ENCODE peak calls at places on chromosomes 5 and 9, in nine cellular contexts. P is HepG2, B is right lobe of liver, T is GM12878, I is HCT116, E is IMR-90, R is A549, Z is body of pancreas, X is heart left ventricle. D is an unnamed sample.
A peak's percentile ranks its signal among the peaks of the same experiment; 100 is the strongest.

GRCh38 chr5:9104576-9105339 is 441.1 kb downstream of the SEMA5A start:
- ATAC-seq in P (no peak), B (no peak), T (no peak), I (no peak), E (peak; percentile 49), R (no peak), Z (no peak), X (no peak), D (peak; percentile 25)

GRCh38 chr5:109253262-109253661 is 156.5 kb downstream of the PJA2 start:
- ATAC-seq in P (no peak), B (no peak), T (no peak), I (no peak), E (no peak), R (no peak), Z (no peak), X (no peak), D (no peak)

GRCh38 chr5:29169851-29170250 is 2023.6 kb upstream of the CDH6 start:
- ATAC-seq in P (no peak), B (no peak), T (no peak), I (no peak), E (no peak), R (no peak), Z (no peak), X (no peak), D (no peak)

GRCh38 chr5:147382776-147383175 is 127.1 kb downstream of the DPYSL3 start:
- ATAC-seq in P (no peak), B (no peak), T (peak; percentile 43), I (peak; percentile 65), E (peak; percentile 48), R (no peak), Z (no peak), X (peak; percentile 41), D (no peak)

GRCh38 chr9:128419061-128419925 is 1.4 kb upstream of the CERCAM start:
- ATAC-seq in P (peak; percentile 9), B (no peak), T (no peak), I (no peak), E (no peak), R (no peak), Z (no peak), X (no peak), D (no peak)

GRCh38 chr5:64923151-64923685 is 154.5 kb downstream of the CWC27 start:
- ATAC-seq in P (no peak), B (no peak), T (no peak), I (no peak), E (peak; percentile 95), R (no peak), Z (no peak), X (no peak), D (no peak)

GRCh38 chr9:3906437-3907213 is 380.8 kb upstream of the RFX3 start:
- ATAC-seq in P (no peak), B (peak; percentile 12), T (peak; percentile 47), I (peak; percentile 94), E (peak; percentile 99), R (peak; percentile 77), Z (peak; percentile 40), X (peak; percentile 84), D (no peak)

GRCh38 chr9:79686381-79687130 is 114.8 kb downstream of the TLE4 start:
- ATAC-seq in P (no peak), B (no peak), T (no peak), I (no peak), E (peak; percentile 46), R (no peak), Z (no peak), X (peak; percentile 60), D (no peak)

GRCh38 chr9:107323836-107324235 is 40.8 kb downstream of the RAD23B start:
- ATAC-seq in P (no peak), B (no peak), T (no peak), I (no peak), E (no peak), R (no peak), Z (no peak), X (no peak), D (no peak)

GRCh38 chr9:20624201-20625002 is 2.1 kb upstream of the MLLT3 start:
- ATAC-seq in P (peak; percentile 25), B (peak; percentile 49), T (peak; percentile 17), I (peak; percentile 44), E (peak; percentile 7), R (peak; percentile 50), Z (peak; percentile 18), X (peak; percentile 23), D (no peak)

GRCh38 chr9:97479496-97480159 is 21.8 kb upstream of the TMOD1 start:
- ATAC-seq in P (no peak), B (no peak), T (no peak), I (no peak), E (no peak), R (no peak), Z (no peak), X (no peak), D (no peak)

GRCh38 chr9:125634040-125634717 is 72.8 kb downstream of the MAPKAP1 start:
- ATAC-seq in P (no peak), B (no peak), T (peak; percentile 5), I (no peak), E (no peak), R (no peak), Z (no peak), X (no peak), D (no peak)

GRCh38 chr9:2043243-2043642 is 28.1 kb downstream of the SMARCA2 start:
- ATAC-seq in P (no peak), B (no peak), T (peak; percentile 77), I (no peak), E (no peak), R (no peak), Z (no peak), X (no peak), D (no peak)

GRCh38 chr9:121564861-121565260 is 65.2 kb upstream of the GGTA1 start:
- ATAC-seq in P (no peak), B (no peak), T (no peak), I (peak; percentile 57), E (no peak), R (no peak), Z (no peak), X (no peak), D (no peak)

GRCh38 chr5:157710887-157711286 is 20.3 kb upstream of the THG1L start:
- ATAC-seq in P (no peak), B (no peak), T (peak; percentile 60), I (no peak), E (peak; percentile 82), R (peak; percentile 36), Z (no peak), X (no peak), D (no peak)

GRCh38 chr9:89877051-89878002 is 272.5 kb downstream of the GADD45G start:
- ATAC-seq in P (no peak), B (no peak), T (no peak), I (no peak), E (no peak), R (no peak), Z (no peak), X (no peak), D (no peak)

DNA sequence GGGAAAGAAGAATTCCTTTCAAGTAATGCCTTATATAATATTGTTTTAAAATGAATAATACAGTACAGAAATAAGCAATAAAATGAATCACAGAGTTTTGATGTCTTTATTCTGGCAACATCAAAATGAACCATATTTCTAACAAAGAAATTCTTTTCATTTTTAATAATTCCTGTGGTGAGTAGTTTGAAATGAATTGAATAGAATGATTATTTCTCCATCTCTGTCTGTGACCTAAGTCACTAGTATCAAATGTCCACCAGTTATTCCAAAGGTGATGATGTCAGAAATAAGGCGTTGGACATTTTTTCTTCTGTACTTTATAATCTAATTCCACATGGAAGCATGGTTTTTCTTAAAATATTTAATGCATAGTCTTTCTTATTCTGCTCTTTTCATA is 106.2 kb downstream of the ADAMTSL1 start:
- ATAC-seq in P (no peak), B (no peak), T (no peak), I (no peak), E (no peak), R (no peak), Z (no peak), X (no peak), D (no peak)
- TF ChIP-seq POLR2A in P (no peak), B (no peak), T (no peak), I (no peak), E (no peak), R (no peak), Z (no peak), X (no peak), D (no peak)

DNA sequence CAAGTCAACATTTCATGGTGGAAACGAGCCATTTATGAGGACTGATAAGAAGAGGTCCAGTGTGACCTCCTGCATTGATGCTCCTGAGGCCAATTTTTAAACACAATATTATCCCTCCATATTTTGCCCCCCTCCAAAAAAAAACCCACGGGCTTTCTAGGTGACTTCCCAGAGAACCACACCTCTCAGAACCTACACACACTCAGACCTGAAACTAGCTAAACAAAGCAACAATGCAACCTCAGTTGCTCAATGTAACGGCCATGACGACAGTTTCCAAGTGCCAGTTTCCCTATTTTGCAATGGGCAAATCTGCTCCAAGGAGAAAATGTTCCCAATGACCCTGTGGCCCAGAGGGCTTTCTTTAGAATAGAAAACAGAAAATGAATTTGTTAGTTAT is 3.5 kb downstream of the NRG2 start:
- ATAC-seq in P (no peak), B (peak; percentile 44), T (peak; percentile 23), I (no peak), E (no peak), R (no peak), Z (peak; percentile 29), X (no peak), D (peak; percentile 26)
- TF ChIP-seq POLR2A in P (no peak), B (no peak), T (no peak), I (no peak), E (no peak), R (no peak), Z (no peak), X (no peak), D (no peak)

GRCh38 chr5:72622152-72622760 is 115.0 kb upstream of the ZNF366 start:
- ATAC-seq in P (no peak), B (no peak), T (no peak), I (no peak), E (no peak), R (no peak), Z (no peak), X (no peak), D (no peak)

GRCh38 chr5:72621576-72621975 is 114.4 kb upstream of the ZNF366 start:
- ATAC-seq in P (no peak), B (no peak), T (no peak), I (no peak), E (no peak), R (no peak), Z (no peak), X (no peak), D (no peak)

GRCh38 chr5:72619251-72619650 is 112.0 kb upstream of the ZNF366 start:
- ATAC-seq in P (no peak), B (no peak), T (no peak), I (no peak), E (no peak), R (no peak), Z (no peak), X (no peak), D (no peak)

GRCh38 chr5:72619677-72620076 is 112.5 kb upstream of the ZNF366 start:
- ATAC-seq in P (no peak), B (no peak), T (no peak), I (no peak), E (no peak), R (no peak), Z (no peak), X (no peak), D (no peak)

GRCh38 chr5:72618699-72619098 is 111.5 kb upstream of the ZNF366 start:
- ATAC-seq in P (no peak), B (no peak), T (no peak), I (no peak), E (peak; percentile 11), R (no peak), Z (no peak), X (peak; percentile 50), D (no peak)
- TF ChIP-seq POLR2A in P (no peak), B (no peak), T (no peak), I (no peak), E (no peak), R (no peak), Z (no peak), X (no peak), D (no peak)

GRCh38 chr5:42811591-42812392 is at the start of gene SELENOP:
- ATAC-seq in P (peak; percentile 84), B (peak; percentile 89), T (peak; percentile 57), I (peak; percentile 81), E (no peak), R (peak; percentile 40), Z (peak; percentile 96), X (peak; percentile 96), D (peak; percentile 91)
- TF ChIP-seq POLR2A in P (peak; percentile 100), B (peak; percentile 99), T (no peak), I (no peak), E (no peak), R (no peak), Z (peak; percentile 82), X (peak; percentile 30), D (no peak)